ENCODE peak calls at places on chromosomes 13 and 19, in four cellular contexts. Q is GM23338, L is ovary, F is pancreas. Y is an unnamed sample.

GRCh38 chr13:113506025-113506685 is 15.6 kb upstream of the DCUN1D2 start:
- DNase-seq in L (no peak), Q (no peak), F (no peak), Y (no peak)

GRCh38 chr19:33910922-33911321 is 114.3 kb downstream of the KCTD15 start:
- DNase-seq in Q (no peak), L (no peak), F (no peak), Y (no peak)

GRCh38 chr13:49444517-49445395 is 682 bp downstream of the SETDB2 start:
- DNase-seq in Q (peak), L (no peak), F (peak), Y (peak)

GRCh38 chr13:49807681-49808080 is 15.2 kb upstream of the KPNA3 start:
- DNase-seq in F (no peak), L (no peak), Q (no peak), Y (no peak)

GRCh38 chr13:38135590-38135989 is 214.1 kb upstream of the UFM1 start:
- DNase-seq in L (no peak), Q (no peak), F (no peak), Y (no peak)

GRCh38 chr13:25429466-25429865 is 57.7 kb downstream of the ATP8A2 start:
- DNase-seq in L (no peak), F (no peak), Q (no peak), Y (no peak)

GRCh38 chr13:92806215-92806614 is 420.4 kb upstream of the GPC6 start:
- DNase-seq in L (no peak), F (no peak), Q (no peak), Y (peak)

GRCh38 chr19:12064266-12065099 is at the start of gene ZNF844:
- DNase-seq in L (peak), F (peak), Q (peak), Y (peak)

GRCh38 chr13:106917024-106917491 is 349.1 kb upstream of the ARGLU1 start:
- DNase-seq in F (no peak), Q (peak), L (no peak), Y (peak)

GRCh38 chr19:37306383-37306963 is 64.4 kb upstream of the ZNF527 start:
- DNase-seq in F (no peak), L (no peak), Q (no peak), Y (no peak)

GRCh38 chr13:73599232-73600128 is 534.7 kb downstream of the KLF12 start:
- DNase-seq in Q (no peak), F (no peak), L (no peak), Y (no peak)

GRCh38 chr13:45626731-45627374 is 11.3 kb upstream of the ERICH6B start:
- DNase-seq in L (no peak), Q (no peak), F (no peak), Y (no peak)

GRCh38 chr13:106230450-106230849 is 305.0 kb downstream of the EFNB2 start:
- DNase-seq in Q (no peak), F (no peak), L (no peak), Y (peak)

GRCh38 chr19:18894254-18895037 is 1.5 kb downstream of the CERS1 start:
- DNase-seq in L (peak), F (no peak), Q (peak), Y (no peak)

GRCh38 chr19:50909240-50910070 is 1.7 kb downstream of the KLK4 start:
- DNase-seq in Q (peak), F (peak), L (no peak), Y (no peak)

GRCh38 chr19:44700547-44700946 is 1.6 kb downstream of the CEACAM16 start:
- DNase-seq in Q (no peak), L (no peak), F (no peak), Y (no peak)
- TF ChIP-seq CTCF in Q (no peak), L (no peak), F (no peak), Y (no peak)

GRCh38 chr13:23509781-23510543 is 60.2 kb upstream of the TNFRSF19 start:
- DNase-seq in Q (no peak), L (no peak), F (no peak), Y (peak)
- H3K4me3 ChIP-seq in Q (no peak), L (no peak), F (no peak), Y (no peak)

DNA sequence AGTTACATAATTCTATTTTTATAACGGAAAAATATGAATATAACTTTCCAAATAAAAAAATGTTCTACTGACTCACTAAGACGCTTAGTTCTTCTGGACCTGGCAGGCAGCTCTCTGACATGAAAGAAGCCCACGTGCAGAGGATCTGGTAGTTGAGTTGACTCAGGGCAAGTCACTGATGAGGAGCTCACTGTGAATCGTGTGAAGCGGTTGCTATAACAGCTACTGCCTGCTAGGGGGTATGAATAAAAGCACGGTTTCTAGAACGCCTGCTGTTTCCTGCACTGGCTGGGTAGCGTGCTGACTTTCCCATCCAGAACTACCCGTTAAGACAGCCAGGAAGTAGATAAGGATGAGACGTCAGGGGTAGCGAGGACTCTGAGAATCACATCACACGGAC is 54.7 kb upstream of the WASF3 start:
- DNase-seq in Q (peak), F (no peak), L (no peak), Y (peak)
- TF ChIP-seq CTCF in Q (no peak), F (no peak), L (no peak), Y (peak)

DNA sequence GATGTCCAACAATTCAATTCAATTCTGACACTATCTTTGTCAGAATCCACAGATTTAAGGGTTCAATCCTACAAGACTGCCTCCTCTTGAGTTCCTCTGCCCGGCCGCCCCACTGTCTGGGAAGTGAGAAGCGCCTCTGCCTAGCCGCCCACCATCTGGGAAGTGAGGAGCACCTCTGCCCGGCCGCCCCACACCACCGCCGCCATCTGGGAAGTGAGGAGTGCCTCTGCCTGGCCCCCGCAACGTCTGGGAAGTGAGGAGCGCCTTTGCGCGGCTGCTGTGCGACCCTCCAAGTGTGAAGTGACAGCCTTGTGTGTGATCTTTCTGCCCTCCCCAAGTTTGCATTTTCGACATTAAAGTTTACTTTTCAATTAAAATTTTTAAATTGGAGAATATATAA is 6.0 kb downstream of the ZNF614 start:
- DNase-seq in L (no peak), Q (no peak), F (no peak), Y (no peak)
- H3K4me3 ChIP-seq in L (no peak), Q (no peak), F (no peak), Y (no peak)

GRCh38 chr19:2426661-2427322 is 594 bp downstream of the TIMM13 start:
- DNase-seq in Q (peak), F (peak), L (no peak), Y (peak)
- TF ChIP-seq CTCF in Q (no peak), F (no peak), L (no peak), Y (no peak)

DNA sequence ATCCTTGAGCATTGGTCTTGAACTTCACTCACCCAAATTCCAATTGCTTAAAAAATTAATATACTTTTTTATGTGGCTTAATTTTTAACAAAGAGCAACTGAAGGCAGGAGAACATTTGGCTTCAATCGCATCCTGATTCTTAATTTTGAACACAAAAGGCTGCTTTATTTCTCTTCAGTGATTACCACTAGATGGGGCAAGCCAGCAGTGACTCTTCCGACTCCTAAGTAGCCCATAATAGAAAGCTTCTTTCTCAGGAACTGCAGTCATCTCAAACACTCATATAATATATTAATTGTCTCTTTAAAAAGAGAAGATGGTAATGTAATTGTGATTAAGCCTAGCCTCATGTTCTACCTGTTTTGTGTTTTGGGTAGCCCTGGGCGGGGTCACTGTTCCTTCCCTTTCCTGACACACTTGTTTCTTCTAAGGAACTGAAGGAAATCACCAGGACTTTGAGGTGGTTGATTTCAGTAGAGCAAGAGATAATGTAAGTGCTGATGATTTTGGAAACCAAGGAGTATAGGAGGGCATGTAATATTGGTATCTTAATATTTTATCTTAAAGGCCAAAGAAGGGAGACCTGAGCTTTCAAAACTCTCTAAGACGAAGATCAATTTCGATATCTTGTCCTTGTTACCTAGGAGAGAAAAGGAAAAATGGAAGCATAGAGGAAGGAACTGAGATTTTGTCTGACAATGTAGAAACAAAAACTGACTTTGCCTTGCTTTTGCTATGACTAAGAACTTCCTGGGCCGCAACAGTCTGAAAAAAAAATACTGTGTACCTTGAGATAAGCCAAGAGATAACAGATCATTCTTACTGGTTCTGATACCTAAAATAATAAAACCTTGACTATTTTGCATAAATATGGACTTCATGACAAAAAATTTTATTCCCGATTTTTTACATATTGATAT is 73.1 kb downstream of the TNFSF13B start:
- DNase-seq in F (no peak), Q (peak), L (no peak), Y (peak)
- H3K4me3 ChIP-seq in F (no peak), Q (no peak), L (no peak), Y (no peak)